ENCODE peak calls at places on chromosomes 12 and 14, in six cellular contexts. One of them, this sample, is unnamed.

GRCh38 chr12:2154050-2154449 is 101.3 kb downstream of the CACNA1C start:
- DNase-seq in H54: peak; percentile 16
- DNase-seq in HuH-7.5: no peak
- DNase-seq in RWPE1: no peak
- DNase-seq in non-pigmented ciliary epithelial cell: no peak
- DNase-seq in T-helper 1 cell: no peak
- DNase-seq in this sample: no peak

GRCh38 chr12:122126713-122127597 is 47.1 kb downstream of the IL31 start:
- DNase-seq in RWPE1: no peak
- DNase-seq in T-helper 1 cell: no peak
- DNase-seq in non-pigmented ciliary epithelial cell: no peak
- DNase-seq in HuH-7.5: no peak
- DNase-seq in H54: no peak
- DNase-seq in this sample: no peak

GRCh38 chr12:103462675-103463074 is 33.1 kb downstream of the C12orf42 start:
- DNase-seq in RWPE1: no peak
- DNase-seq in H54: no peak
- DNase-seq in HuH-7.5: no peak
- DNase-seq in T-helper 1 cell: no peak
- DNase-seq in non-pigmented ciliary epithelial cell: no peak
- DNase-seq in this sample: no peak

GRCh38 chr12:52285172-52285745 is 6.1 kb downstream of the KRT81 start:
- DNase-seq in RWPE1: peak; percentile 68
- DNase-seq in HuH-7.5: no peak
- DNase-seq in non-pigmented ciliary epithelial cell: no peak
- DNase-seq in H54: peak; percentile 69
- DNase-seq in T-helper 1 cell: no peak
- DNase-seq in this sample: no peak

GRCh38 chr14:65261425-65261920 is 151.1 kb upstream of the FUT8 start:
- DNase-seq in H54: no peak
- DNase-seq in HuH-7.5: no peak
- DNase-seq in non-pigmented ciliary epithelial cell: no peak
- DNase-seq in T-helper 1 cell: no peak
- DNase-seq in RWPE1: no peak
- DNase-seq in this sample: no peak

GRCh38 chr14:75427482-75428229 is at the start of gene JDP2:
- DNase-seq in RWPE1: peak; percentile 76
- DNase-seq in non-pigmented ciliary epithelial cell: no peak
- DNase-seq in H54: peak; percentile 50
- DNase-seq in HuH-7.5: peak; percentile 73
- DNase-seq in T-helper 1 cell: peak; percentile 52
- DNase-seq in this sample: peak; percentile 52

GRCh38 chr14:74611672-74612345 is at the start of gene LTBP2:
- DNase-seq in RWPE1: no peak
- DNase-seq in T-helper 1 cell: peak; percentile 16
- DNase-seq in H54: no peak
- DNase-seq in non-pigmented ciliary epithelial cell: no peak
- DNase-seq in HuH-7.5: no peak
- DNase-seq in this sample: no peak

GRCh38 chr14:28952707-28953106 is 186.1 kb downstream of the FOXG1 start:
- DNase-seq in RWPE1: no peak
- DNase-seq in non-pigmented ciliary epithelial cell: no peak
- DNase-seq in H54: no peak
- DNase-seq in HuH-7.5: no peak
- DNase-seq in T-helper 1 cell: no peak
- DNase-seq in this sample: no peak

GRCh38 chr14:21136024-21136423 is 19.8 kb downstream of the OR5AU1 start:
- DNase-seq in H54: no peak
- DNase-seq in T-helper 1 cell: no peak
- DNase-seq in HuH-7.5: peak; percentile 10
- DNase-seq in RWPE1: peak; percentile 49
- DNase-seq in non-pigmented ciliary epithelial cell: no peak
- DNase-seq in this sample: no peak

GRCh38 chr12:52210925-52211650 is 19.3 kb upstream of the KRT80 start:
- DNase-seq in H54: no peak
- DNase-seq in T-helper 1 cell: no peak
- DNase-seq in non-pigmented ciliary epithelial cell: no peak
- DNase-seq in HuH-7.5: no peak
- DNase-seq in RWPE1: no peak
- DNase-seq in this sample: no peak

GRCh38 chr14:104885973-104886689 is 21.1 kb downstream of the CEP170B start:
- DNase-seq in RWPE1: no peak
- DNase-seq in non-pigmented ciliary epithelial cell: no peak
- DNase-seq in H54: no peak
- DNase-seq in T-helper 1 cell: no peak
- DNase-seq in HuH-7.5: no peak
- DNase-seq in this sample: no peak

GRCh38 chr14:68377459-68377858 is 415.4 kb downstream of the ZFP36L1 start:
- DNase-seq in H54: no peak
- DNase-seq in T-helper 1 cell: no peak
- DNase-seq in HuH-7.5: no peak
- DNase-seq in non-pigmented ciliary epithelial cell: no peak
- DNase-seq in RWPE1: no peak
- DNase-seq in this sample: no peak

GRCh38 chr12:116694653-116695463 is 43.0 kb downstream of the SPRING1 start:
- DNase-seq in H54: no peak
- DNase-seq in non-pigmented ciliary epithelial cell: no peak
- DNase-seq in HuH-7.5: no peak
- DNase-seq in RWPE1: no peak
- DNase-seq in T-helper 1 cell: no peak
- DNase-seq in this sample: no peak

GRCh38 chr14:24565766-24566165 is 10.3 kb downstream of the CTSG start:
- DNase-seq in RWPE1: no peak
- DNase-seq in H54: no peak
- DNase-seq in non-pigmented ciliary epithelial cell: no peak
- DNase-seq in HuH-7.5: no peak
- DNase-seq in T-helper 1 cell: no peak
- DNase-seq in this sample: no peak

GRCh38 chr14:60736494-60736893 is 1.9 kb downstream of the MNAT1 start:
- DNase-seq in T-helper 1 cell: no peak
- DNase-seq in RWPE1: no peak
- DNase-seq in HuH-7.5: no peak
- DNase-seq in non-pigmented ciliary epithelial cell: peak; percentile 67
- DNase-seq in H54: no peak
- DNase-seq in this sample: no peak

GRCh38 chr12:64081020-64081419 is 141.1 kb downstream of the KICS2 start:
- DNase-seq in T-helper 1 cell: no peak
- DNase-seq in non-pigmented ciliary epithelial cell: no peak
- DNase-seq in HuH-7.5: no peak
- DNase-seq in RWPE1: no peak
- DNase-seq in H54: no peak
- DNase-seq in this sample: no peak

GRCh38 chr12:124675881-124676688 is 108.7 kb upstream of the NCOR2 start:
- DNase-seq in non-pigmented ciliary epithelial cell: no peak
- DNase-seq in RWPE1: no peak
- DNase-seq in H54: no peak
- DNase-seq in HuH-7.5: no peak
- DNase-seq in T-helper 1 cell: no peak
- DNase-seq in this sample: no peak

GRCh38 chr14:105940534-105941225 is 414.3 kb downstream of the TMEM121 start:
- DNase-seq in HuH-7.5: no peak
- DNase-seq in RWPE1: no peak
- DNase-seq in H54: no peak
- DNase-seq in non-pigmented ciliary epithelial cell: no peak
- DNase-seq in T-helper 1 cell: no peak
- DNase-seq in this sample: no peak

GRCh38 chr12:131454418-131455217 is 256.3 kb upstream of the SFSWAP start:
- DNase-seq in non-pigmented ciliary epithelial cell: no peak
- DNase-seq in HuH-7.5: peak; percentile 80
- DNase-seq in RWPE1: peak; percentile 54
- DNase-seq in H54: peak; percentile 40
- DNase-seq in T-helper 1 cell: peak; percentile 41
- DNase-seq in this sample: peak; percentile 53

GRCh38 chr12:18696971-18697602 is 40.7 kb downstream of the PLCZ1 start:
- DNase-seq in H54: peak; percentile 8
- DNase-seq in HuH-7.5: no peak
- DNase-seq in RWPE1: peak; percentile 41
- DNase-seq in T-helper 1 cell: no peak
- DNase-seq in non-pigmented ciliary epithelial cell: peak; percentile 41
- DNase-seq in this sample: no peak

GRCh38 chr14:68535404-68536024 is 257.4 kb downstream of the ZFP36L1 start:
- DNase-seq in HuH-7.5: no peak
- DNase-seq in non-pigmented ciliary epithelial cell: peak; percentile 58
- DNase-seq in H54: no peak
- DNase-seq in T-helper 1 cell: no peak
- DNase-seq in RWPE1: peak; percentile 67
- DNase-seq in this sample: no peak

GRCh38 chr14:98769326-98769725 is 502.7 kb downstream of the BCL11B start:
- DNase-seq in RWPE1: no peak
- DNase-seq in non-pigmented ciliary epithelial cell: no peak
- DNase-seq in H54: no peak
- DNase-seq in HuH-7.5: no peak
- DNase-seq in T-helper 1 cell: no peak
- DNase-seq in this sample: no peak

GRCh38 chr14:100107236-100107635 is 42.0 kb downstream of the EVL start:
- DNase-seq in RWPE1: peak; percentile 84
- DNase-seq in T-helper 1 cell: no peak
- DNase-seq in HuH-7.5: no peak
- DNase-seq in H54: no peak
- DNase-seq in non-pigmented ciliary epithelial cell: no peak
- DNase-seq in this sample: no peak

GRCh38 chr14:72638021-72638420 is 255.9 kb downstream of the DPF3 start:
- DNase-seq in non-pigmented ciliary epithelial cell: no peak
- DNase-seq in RWPE1: peak; percentile 64
- DNase-seq in H54: peak; percentile 74
- DNase-seq in T-helper 1 cell: no peak
- DNase-seq in HuH-7.5: no peak
- DNase-seq in this sample: no peak

GRCh38 chr14:105999361-106000028 is 473.1 kb downstream of the TMEM121 start:
- DNase-seq in HuH-7.5: no peak
- DNase-seq in RWPE1: no peak
- DNase-seq in non-pigmented ciliary epithelial cell: no peak
- DNase-seq in T-helper 1 cell: peak; percentile 96
- DNase-seq in H54: no peak
- DNase-seq in this sample: peak; percentile 57